ENCODE peak calls at places on chromosomes 3 and 15, in eight cellular contexts. V, O, H, W, B, J, Q and Z are unnamed samples.

GRCh38 chr3:113914646-113915045 is 33.2 kb upstream of the ZDHHC23 start:
- DNase-seq in V (peak; percentile 33), O (no peak), H (no peak), W (peak; percentile 12), B (no peak), J (peak; percentile 75), Q (no peak), Z (peak; percentile 83)

GRCh38 chr15:41115652-41116115 is 396 bp downstream of the INO80 start:
- DNase-seq in V (peak; percentile 60), O (peak; percentile 77), H (peak; percentile 90), W (peak; percentile 60), B (peak; percentile 44), J (peak; percentile 48), Q (peak; percentile 54), Z (peak; percentile 74)

GRCh38 chr15:90062023-90062728 is 40.1 kb downstream of the IDH2 start:
- DNase-seq in V (peak; percentile 57), O (peak; percentile 77), H (peak; percentile 87), W (peak; percentile 21), B (peak; percentile 67), J (no peak), Q (peak; percentile 54), Z (peak; percentile 30)

GRCh38 chr3:196207833-196208607 is 3.2 kb downstream of the ZDHHC19 start:
- DNase-seq in V (peak; percentile 35), O (peak; percentile 72), H (peak; percentile 90), W (peak; percentile 26), B (no peak), J (no peak), Q (peak; percentile 55), Z (peak; percentile 45)

GRCh38 chr3:53092942-53093341 is 37.3 kb downstream of the RFT1 start:
- DNase-seq in V (peak; percentile 75), O (no peak), H (no peak), W (peak; percentile 70), B (no peak), J (no peak), Q (no peak), Z (no peak)

GRCh38 chr3:108124337-108125150 is 33.7 kb upstream of the CD47 start:
- DNase-seq in V (no peak), O (no peak), H (no peak), W (no peak), B (no peak), J (no peak), Q (no peak), Z (no peak)

GRCh38 chr3:8604988-8605387 is 39.6 kb downstream of the SSUH2 start:
- DNase-seq in V (no peak), O (no peak), H (no peak), W (no peak), B (no peak), J (no peak), Q (no peak), Z (no peak)

GRCh38 chr15:31488437-31489204 is 162.0 kb downstream of the KLF13 start:
- DNase-seq in V (peak; percentile 95), O (peak; percentile 75), H (peak; percentile 75), W (peak; percentile 92), B (peak; percentile 44), J (peak; percentile 91), Q (no peak), Z (peak; percentile 82)

GRCh38 chr3:181935915-181936314 is 224.2 kb downstream of the SOX2 start:
- DNase-seq in V (no peak), O (no peak), H (no peak), W (no peak), B (no peak), J (no peak), Q (no peak), Z (no peak)

GRCh38 chr3:139308156-139309017 is 35.4 kb upstream of the MRPS22 start:
- DNase-seq in V (no peak), O (no peak), H (no peak), W (no peak), B (no peak), J (no peak), Q (no peak), Z (no peak)

GRCh38 chr15:63049747-63050439 is 7.3 kb downstream of the TPM1 start:
- DNase-seq in V (no peak), O (no peak), H (no peak), W (peak; percentile 19), B (no peak), J (no peak), Q (no peak), Z (peak; percentile 15)
- H3K4me3 ChIP-seq in V (peak overlapping the region; percentile 72), O (peak overlapping the region; percentile 95), H (peak overlapping the region; percentile 97), W (peak overlapping the region; percentile 82), B (peak overlapping the region; percentile 63), J (peak overlapping the region; percentile 84), Q (peak overlapping the region; percentile 83), Z (peak overlapping the region; percentile 75)

GRCh38 chr15:39497759-39498565 is 82.9 kb upstream of the THBS1 start:
- DNase-seq in V (no peak), O (no peak), H (no peak), W (no peak), B (no peak), J (no peak), Q (no peak), Z (peak; percentile 68)
- TF ChIP-seq CTCF in V (no peak), O (no peak), H (no peak), W (no peak), B (no peak), J (no peak), Q (no peak), Z (no peak)

GRCh38 chr3:179811321-179812095 is 158.7 kb downstream of the USP13 start:
- DNase-seq in V (peak; percentile 90), O (peak; percentile 51), H (no peak), W (peak; percentile 70), B (peak; percentile 25), J (peak; percentile 93), Q (no peak), Z (peak; percentile 74)

GRCh38 chr3:179806177-179806576 is 153.3 kb downstream of the USP13 start:
- DNase-seq in V (no peak), O (no peak), H (no peak), W (peak; percentile 44), B (no peak), J (peak; percentile 63), Q (no peak), Z (peak; percentile 6)

GRCh38 chr3:179807588-179807987 is 154.7 kb downstream of the USP13 start:
- DNase-seq in V (no peak), O (no peak), H (no peak), W (no peak), B (no peak), J (no peak), Q (no peak), Z (no peak)

GRCh38 chr3:179809639-179810038 is 156.8 kb downstream of the USP13 start:
- DNase-seq in V (no peak), O (no peak), H (no peak), W (no peak), B (no peak), J (no peak), Q (no peak), Z (no peak)

GRCh38 chr3:179812096-179812382 is 159.2 kb downstream of the USP13 start:
- DNase-seq in V (no peak), O (no peak), H (no peak), W (no peak), B (no peak), J (no peak), Q (no peak), Z (no peak)
- H3K4me3 ChIP-seq in V (no peak overlapping the region), O (no peak overlapping the region), H (no peak overlapping the region), W (no peak overlapping the region), B (no peak overlapping the region), J (no peak overlapping the region), Q (no peak overlapping the region), Z (no peak overlapping the region)

DNA sequence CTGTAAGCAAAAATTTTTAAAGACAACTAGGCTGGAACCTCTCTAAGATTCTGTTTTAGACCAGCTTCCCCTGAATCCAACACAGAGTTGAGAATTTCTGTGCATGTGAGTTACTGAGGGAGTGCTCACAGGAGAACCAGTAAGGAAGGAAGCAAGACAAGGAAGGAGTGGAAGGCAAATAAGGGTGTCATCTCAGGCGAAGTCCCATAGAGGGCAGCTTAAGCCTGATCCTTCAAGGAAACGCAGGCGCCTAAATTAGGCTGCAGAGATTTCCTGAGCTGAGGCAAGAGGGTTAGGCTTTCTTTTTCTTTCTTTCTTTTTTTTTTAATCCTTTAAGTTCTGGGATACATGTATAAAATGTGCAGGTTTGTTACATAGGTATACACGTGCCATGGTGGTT is 36.2 kb upstream of the COL6A6 start:
- DNase-seq in V (peak; percentile 74), O (no peak), H (no peak), W (peak; percentile 37), B (no peak), J (peak; percentile 28), Q (no peak), Z (peak; percentile 41)
- TF ChIP-seq CTCF in V (peak; percentile 69), O (peak; percentile 7), H (peak; percentile 49), W (peak; percentile 51), B (peak; percentile 23), J (peak; percentile 36), Q (peak; percentile 48), Z (peak; percentile 47)

DNA sequence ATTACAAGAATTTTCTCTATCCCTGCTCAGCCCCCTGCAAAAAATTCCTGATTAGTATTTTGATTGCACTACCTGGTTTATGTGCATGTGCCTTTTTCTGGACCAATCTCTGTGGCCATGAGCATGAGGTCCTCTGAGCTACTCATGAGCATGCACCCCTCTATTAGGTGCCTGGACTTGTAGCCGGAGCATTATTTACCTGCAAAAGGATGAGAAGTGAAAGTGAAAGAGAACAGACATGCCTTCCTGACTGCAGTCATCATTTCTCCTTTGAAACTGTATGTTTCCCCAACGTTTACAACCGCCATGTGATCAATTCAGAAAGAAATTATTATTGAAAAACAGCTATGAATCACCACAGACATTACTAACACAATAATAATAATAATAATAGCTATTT is 1008.8 kb downstream of the ROBO2 start:
- DNase-seq in V (peak; percentile 11), O (no peak), H (no peak), W (peak; percentile 8), B (no peak), J (no peak), Q (no peak), Z (no peak)
- H3K4me3 ChIP-seq in V (no peak overlapping the region), O (no peak overlapping the region), H (no peak overlapping the region), W (no peak overlapping the region), B (no peak overlapping the region), J (no peak overlapping the region), Q (no peak overlapping the region), Z (no peak overlapping the region)

DNA sequence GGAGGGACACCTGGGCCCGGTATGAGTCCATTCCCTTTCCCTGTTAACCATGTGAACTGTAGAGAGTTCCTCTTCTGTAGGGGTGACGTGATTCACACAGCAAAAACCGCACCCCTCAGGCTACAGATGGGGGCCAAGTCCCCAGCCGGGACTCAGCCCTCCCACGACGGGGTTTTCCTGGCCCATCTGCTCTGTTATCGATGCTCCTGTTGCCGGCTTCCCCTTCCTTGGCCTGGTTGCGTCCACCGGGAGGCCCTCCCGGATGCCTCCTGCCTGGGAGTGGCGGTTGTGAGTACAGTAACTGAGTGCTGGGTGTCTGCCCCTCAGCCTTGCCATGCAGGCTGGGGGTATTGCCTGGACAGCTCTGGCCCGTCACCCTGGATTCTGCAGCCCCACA is 792 bp upstream of the PLXNA1 start:
- DNase-seq in V (peak; percentile 19), O (peak; percentile 44), H (no peak), W (no peak), B (no peak), J (peak; percentile 27), Q (no peak), Z (no peak)
- TF ChIP-seq CTCF in V (no peak), O (no peak), H (no peak), W (no peak), B (no peak), J (no peak), Q (no peak), Z (no peak)